ENCODE peak calls at places on chromosomes 1 and 21, in six cellular contexts. Z is GM23338, F is PC-3, L is HCT116, X is neural progenitor cell, W is H1. U is an unnamed sample.
A peak's percentile ranks its signal among the peaks of the same experiment; 100 is the strongest.

GRCh38 chr1:93775224-93775623 is 93.6 kb upstream of the BCAR3 start:
- DNase-seq in Z (no peak), F (peak; percentile 69), L (peak; percentile 50), X (no peak), W (no peak), U (peak; percentile 62)

GRCh38 chr1:18890704-18891103 is 11.7 kb downstream of the ALDH4A1 start:
- DNase-seq in Z (no peak), F (no peak), L (no peak), X (no peak), W (no peak), U (no peak)

GRCh38 chr1:207393610-207394009 is 60.5 kb upstream of the CR2 start:
- DNase-seq in Z (no peak), F (peak; percentile 100), L (peak; percentile 53), X (no peak), W (no peak), U (peak; percentile 88)

GRCh38 chr21:37427221-37427620 is 60.6 kb downstream of the DYRK1A start:
- DNase-seq in Z (no peak), F (peak; percentile 21), L (no peak), X (no peak), W (no peak), U (no peak)

GRCh38 chr1:228314658-228315483 is 91.8 kb downstream of the TRIM11 start:
- DNase-seq in Z (no peak), F (no peak), L (no peak), X (no peak), W (no peak), U (no peak)

GRCh38 chr1:46996659-46997281 is 26.7 kb upstream of the CYP4X1 start:
- DNase-seq in Z (no peak), F (peak; percentile 19), L (no peak), X (no peak), W (no peak), U (no peak)

GRCh38 chr1:41977329-41977728 is 58.6 kb upstream of the HIVEP3 start:
- DNase-seq in Z (peak; percentile 1), F (no peak), L (no peak), X (no peak), W (no peak), U (no peak)

GRCh38 chr21:41167348-41168342 is at the start of gene BACE2:
- DNase-seq in Z (peak; percentile 76), F (peak; percentile 74), L (no peak), X (peak; percentile 81), W (no peak), U (no peak)

GRCh38 chr1:165484532-165484931 is 39.6 kb upstream of the RXRG start:
- DNase-seq in Z (no peak), F (no peak), L (no peak), X (no peak), W (no peak), U (no peak)

GRCh38 chr1:151326619-151327222 is 495 bp downstream of the PI4KB start:
- DNase-seq in Z (peak; percentile 71), F (peak; percentile 33), L (no peak), X (no peak), W (no peak), U (no peak)

GRCh38 chr1:27031235-27032118 is 18.8 kb upstream of the TENT5B start:
- DNase-seq in Z (peak; percentile 89), F (peak; percentile 92), L (peak; percentile 67), X (peak; percentile 77), W (no peak), U (no peak)

GRCh38 chr1:162069334-162070093 is at the start of gene NOS1AP:
- DNase-seq in Z (peak; percentile 88), F (peak; percentile 88), L (peak; percentile 35), X (peak; percentile 93), W (no peak), U (no peak)

GRCh38 chr1:209326876-209327275 is 256.6 kb upstream of the CAMK1G start:
- DNase-seq in Z (no peak), F (no peak), L (no peak), X (no peak), W (no peak), U (no peak)

GRCh38 chr1:19974822-19975416 is 4.5 kb downstream of the PLA2G2A start:
- DNase-seq in Z (peak; percentile 84), F (peak; percentile 83), L (peak; percentile 60), X (peak; percentile 69), W (peak; percentile 34), U (peak; percentile 75)

GRCh38 chr1:167762061-167762746 is 40.4 kb downstream of the MPZL1 start:
- DNase-seq in Z (no peak), F (no peak), L (no peak), X (no peak), W (no peak), U (no peak)

GRCh38 chr1:59645893-59646292 is 168.9 kb upstream of the HOOK1 start:
- DNase-seq in Z (no peak), F (no peak), L (no peak), X (no peak), W (no peak), U (no peak)

GRCh38 chr1:115411388-115412063 is 73.5 kb upstream of the NGF start:
- DNase-seq in Z (no peak), F (peak; percentile 70), L (peak; percentile 7), X (no peak), W (no peak), U (peak; percentile 67)

GRCh38 chr1:35718492-35719336 is at the start of gene C1orf216:
- DNase-seq in Z (peak; percentile 81), F (peak; percentile 61), L (peak; percentile 18), X (peak; percentile 72), W (peak; percentile 17), U (no peak)

GRCh38 chr21:22263890-22264289 is 1265.7 kb downstream of the NCAM2 start:
- DNase-seq in Z (no peak), F (no peak), L (no peak), X (no peak), W (no peak), U (no peak)

GRCh38 chr1:48080343-48081255 is 83.4 kb upstream of the TRABD2B start:
- DNase-seq in Z (no peak), F (no peak), L (no peak), X (no peak), W (no peak), U (no peak)

GRCh38 chr1:65141394-65141793 is 6.6 kb upstream of the AK4 start:
- DNase-seq in Z (no peak), F (peak; percentile 70), L (peak; percentile 45), X (no peak), W (no peak), U (peak; percentile 53)

GRCh38 chr1:65147424-65148177 is 402 bp upstream of the AK4 start:
- DNase-seq in Z (peak; percentile 60), F (peak; percentile 58), L (no peak), X (peak; percentile 68), W (no peak), U (no peak)

GRCh38 chr1:65146908-65147423 is 1.0 kb upstream of the AK4 start:
- DNase-seq in Z (peak; percentile 55), F (peak; percentile 49), L (no peak), X (no peak), W (no peak), U (no peak)

DNA sequence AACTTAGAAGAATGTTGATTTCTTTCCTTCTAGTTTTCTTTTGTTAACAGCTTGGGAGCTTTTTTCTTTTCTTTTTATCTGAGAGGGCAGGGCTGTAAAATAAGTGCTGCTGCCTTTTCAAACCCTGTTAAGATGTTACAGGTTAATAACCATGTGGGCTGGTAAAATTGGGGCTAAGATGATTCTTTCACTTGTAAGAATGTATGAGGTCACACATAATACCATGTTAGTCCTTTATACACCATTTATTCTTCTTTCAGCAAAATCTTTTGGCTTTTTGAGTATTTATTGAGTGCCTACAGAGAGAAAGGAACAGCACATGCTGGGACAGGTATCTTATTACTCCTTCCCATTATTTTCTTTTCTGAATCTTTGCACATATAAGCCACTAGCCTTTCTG is 6.1 kb upstream of the AK4 start:
- DNase-seq in Z (no peak), F (no peak), L (no peak), X (no peak), W (no peak), U (no peak)
- H2AFZ ChIP-seq in Z (no peak overlapping the region), F (peak overlapping the region; percentile 46), L (peak overlapping the region; percentile 80), X (no peak overlapping the region), W (no peak overlapping the region), U (peak overlapping the region; percentile 19)

GRCh38 chr1:3837685-3838084 is 19.3 kb downstream of the CEP104 start:
- DNase-seq in Z (no peak), F (no peak), L (no peak), X (no peak), W (no peak), U (no peak)

GRCh38 chr1:3836421-3836820 is 20.6 kb downstream of the CEP104 start:
- DNase-seq in Z (no peak), F (no peak), L (no peak), X (no peak), W (no peak), U (no peak)

GRCh38 chr1:3838788-3839187 is 18.2 kb downstream of the CEP104 start:
- DNase-seq in Z (no peak), F (no peak), L (no peak), X (no peak), W (no peak), U (no peak)

GRCh38 chr1:3834701-3835100 is 22.3 kb downstream of the CEP104 start:
- DNase-seq in Z (no peak), F (no peak), L (no peak), X (no peak), W (no peak), U (no peak)

DNA sequence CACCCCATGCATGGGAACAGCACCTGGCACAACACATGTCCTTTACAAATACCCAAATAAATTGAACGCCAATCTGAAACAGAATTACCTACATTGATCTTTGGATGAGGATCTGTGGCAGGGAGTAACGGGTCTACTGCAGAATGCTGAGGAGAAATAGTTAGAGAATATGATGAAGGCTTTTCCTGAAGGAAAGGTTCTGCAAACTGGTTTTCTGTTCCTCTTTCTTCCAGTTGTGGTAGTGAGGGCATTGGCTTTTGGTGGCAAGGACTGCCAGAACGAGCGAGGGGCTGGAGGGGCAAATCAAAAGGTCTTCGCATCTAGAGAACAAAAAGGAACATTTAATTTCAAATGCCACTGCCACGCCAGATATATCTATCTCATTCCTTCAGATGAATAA is 19.8 kb downstream of the CEP104 start:
- DNase-seq in Z (no peak), F (no peak), L (no peak), X (no peak), W (no peak), U (no peak)
- H3K36me3 ChIP-seq in Z (no peaks in the 10 kb centered on the region), F (peaks cover 70% of the 10 kb centered on the region), L (peaks cover 7% of the 10 kb centered on the region), X (no peaks in the 10 kb centered on the region), W (peaks cover 3% of the 10 kb centered on the region), U (no peaks in the 10 kb centered on the region)

GRCh38 chr1:84163123-84164038 is 19.3 kb downstream of the PRKACB start:
- DNase-seq in Z (no peak), F (no peak), L (no peak), X (no peak), W (no peak), U (no peak)
- H3K4me3 ChIP-seq in Z (no peak overlapping the region), F (no peak overlapping the region), L (no peak overlapping the region), X (no peak overlapping the region), W (no peak overlapping the region), U (no peak overlapping the region)

GRCh38 chr1:179090923-179091322 is 9.1 kb downstream of the TOR3A start:
- DNase-seq in Z (no peak), F (no peak), L (no peak), X (no peak), W (no peak), U (no peak)

GRCh38 chr1:179090522-179090921 is 8.7 kb downstream of the TOR3A start:
- DNase-seq in Z (no peak), F (no peak), L (no peak), X (no peak), W (no peak), U (no peak)

GRCh38 chr1:179092896-179093461 is 11.1 kb downstream of the TOR3A start:
- DNase-seq in Z (no peak), F (no peak), L (no peak), X (no peak), W (no peak), U (no peak)

GRCh38 chr1:179089827-179090482 is 8.1 kb downstream of the TOR3A start:
- DNase-seq in Z (no peak), F (no peak), L (no peak), X (no peak), W (no peak), U (no peak)

GRCh38 chr1:179091691-179092165 is 9.9 kb downstream of the TOR3A start:
- DNase-seq in Z (no peak), F (no peak), L (no peak), X (no peak), W (no peak), U (no peak)
- H2AFZ ChIP-seq in Z (no peak overlapping the region), F (no peak overlapping the region), L (no peak overlapping the region), X (no peak overlapping the region), W (no peak overlapping the region), U (no peak overlapping the region)

U was measured in keratinocyte.